ENCODE peak calls at places on chromosomes 6 and 20, in five cellular contexts. L, A, J, C and K are unnamed samples. For H3K4me1, the result is how much of the 10 kb centered on the place peaks cover.

GRCh38 chr6:33204165-33204414 is 365 bp upstream of the HSD17B8 start:
- DNase-seq in L (no peak), A (no peak), J (no peak), C (no peak), K (no peak)

GRCh38 chr6:28522594-28523557 is 2.8 kb upstream of the GPX5 start:
- DNase-seq in L (no peak), A (no peak), J (no peak), C (no peak), K (no peak)

GRCh38 chr6:128557086-128557485 is 36.7 kb upstream of the PTPRK start:
- DNase-seq in L (no peak), A (no peak), J (no peak), C (no peak), K (no peak)

GRCh38 chr6:107620736-107621135 is 130.8 kb downstream of the SOBP start:
- DNase-seq in L (no peak), A (no peak), J (no peak), C (no peak), K (no peak)

GRCh38 chr6:89777455-89777854 is 42.1 kb downstream of the MDN1 start:
- DNase-seq in L (no peak), A (no peak), J (no peak), C (no peak), K (no peak)

GRCh38 chr6:103002282-103002681 is 1608.8 kb downstream of the GRIK2 start:
- DNase-seq in L (no peak), A (no peak), J (no peak), C (no peak), K (no peak)

GRCh38 chr6:132736239-132736638 is 21.5 kb downstream of the VNN2 start:
- DNase-seq in L (no peak), A (no peak), J (no peak), C (peak), K (no peak)

GRCh38 chr20:44429017-44429339 is 46.7 kb upstream of the TTPAL start:
- DNase-seq in L (no peak), A (no peak), J (no peak), C (no peak), K (no peak)

GRCh38 chr6:137903933-137904821 is 37.1 kb downstream of the TNFAIP3 start:
- DNase-seq in L (no peak), A (no peak), J (no peak), C (peak), K (peak)

GRCh38 chr6:96391776-96392175 is 129.8 kb upstream of the UFL1 start:
- DNase-seq in L (no peak), A (peak), J (no peak), C (no peak), K (no peak)

GRCh38 chr6:148309301-148309700 is 33.3 kb upstream of the SASH1 start:
- DNase-seq in L (no peak), A (no peak), J (no peak), C (no peak), K (no peak)

GRCh38 chr6:68826501-68826900 is 191.4 kb downstream of the ADGRB3 start:
- DNase-seq in L (no peak), A (no peak), J (no peak), C (no peak), K (no peak)

GRCh38 chr6:168943231-168943905 is 310.3 kb downstream of the THBS2 start:
- DNase-seq in L (no peak), A (peak), J (no peak), C (no peak), K (no peak)
- H3K4me1 ChIP-seq in L (under half), A (under half), J (under half), C (under half), K (under half)

DNA sequence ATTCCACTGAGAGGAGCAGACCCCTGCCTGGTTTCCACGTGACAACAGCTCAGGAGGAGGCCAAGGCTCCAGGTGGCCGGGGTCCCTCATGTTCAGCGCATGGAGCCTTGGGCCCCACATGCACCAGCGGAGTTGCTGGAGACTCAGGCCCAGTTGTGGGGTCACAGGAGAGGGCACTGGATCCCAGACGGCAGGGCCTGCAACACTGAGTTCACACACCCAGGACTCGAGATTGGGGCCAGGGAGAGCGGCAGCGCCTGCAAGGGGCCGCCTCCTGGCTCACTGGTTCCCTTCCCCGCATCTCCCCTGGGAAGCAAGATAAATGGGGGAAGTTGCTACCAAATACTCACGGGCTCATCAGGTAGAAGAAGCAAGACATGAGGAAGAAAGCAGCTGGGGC is 348.1 kb downstream of the ZFAND3 start:
- DNase-seq in L (no peak), A (no peak), J (no peak), C (no peak), K (no peak)
- TF ChIP-seq CTCF in L (no peak), A (no peak), J (no peak), C (no peak), K (no peak)

GRCh38 chr6:98841589-98842488 is 7.5 kb downstream of the POU3F2 start:
- DNase-seq in L (no peak), A (no peak), J (no peak), C (no peak), K (no peak)
- H3K4me3 ChIP-seq in L (no peak), A (no peak), J (no peak), C (no peak), K (no peak)

GRCh38 chr6:15366879-15367278 is 121.0 kb downstream of the JARID2 start:
- DNase-seq in L (no peak), A (no peak), J (no peak), C (no peak), K (no peak)
- H3K4me1 ChIP-seq in L (under half), A (under half), J (under half), C (under half), K (under half)

GRCh38 chr6:69914015-69914485 is 47.7 kb downstream of the COL19A1 start:
- DNase-seq in L (no peak), A (no peak), J (no peak), C (no peak), K (no peak)
- TF ChIP-seq CTCF in L (no peak), A (no peak), J (no peak), C (no peak), K (peak)

GRCh38 chr20:36791862-36792261 is 18.3 kb upstream of the DSN1 start:
- DNase-seq in L (no peak), A (no peak), J (no peak), C (no peak), K (no peak)

GRCh38 chr20:36794116-36794474 is 20.5 kb upstream of the DSN1 start:
- DNase-seq in L (no peak), A (no peak), J (no peak), C (no peak), K (no peak)

GRCh38 chr20:36795691-36796090 is 22.1 kb upstream of the DSN1 start:
- DNase-seq in L (no peak), A (no peak), J (no peak), C (no peak), K (no peak)

GRCh38 chr20:36792422-36792821 is 18.9 kb upstream of the DSN1 start:
- DNase-seq in L (no peak), A (peak), J (peak), C (peak), K (peak)

GRCh38 chr20:36793294-36794115 is 19.9 kb upstream of the DSN1 start:
- DNase-seq in L (no peak), A (no peak), J (no peak), C (no peak), K (no peak)
- H3K4me3 ChIP-seq in L (no peak), A (no peak), J (no peak), C (no peak), K (no peak)

DNA sequence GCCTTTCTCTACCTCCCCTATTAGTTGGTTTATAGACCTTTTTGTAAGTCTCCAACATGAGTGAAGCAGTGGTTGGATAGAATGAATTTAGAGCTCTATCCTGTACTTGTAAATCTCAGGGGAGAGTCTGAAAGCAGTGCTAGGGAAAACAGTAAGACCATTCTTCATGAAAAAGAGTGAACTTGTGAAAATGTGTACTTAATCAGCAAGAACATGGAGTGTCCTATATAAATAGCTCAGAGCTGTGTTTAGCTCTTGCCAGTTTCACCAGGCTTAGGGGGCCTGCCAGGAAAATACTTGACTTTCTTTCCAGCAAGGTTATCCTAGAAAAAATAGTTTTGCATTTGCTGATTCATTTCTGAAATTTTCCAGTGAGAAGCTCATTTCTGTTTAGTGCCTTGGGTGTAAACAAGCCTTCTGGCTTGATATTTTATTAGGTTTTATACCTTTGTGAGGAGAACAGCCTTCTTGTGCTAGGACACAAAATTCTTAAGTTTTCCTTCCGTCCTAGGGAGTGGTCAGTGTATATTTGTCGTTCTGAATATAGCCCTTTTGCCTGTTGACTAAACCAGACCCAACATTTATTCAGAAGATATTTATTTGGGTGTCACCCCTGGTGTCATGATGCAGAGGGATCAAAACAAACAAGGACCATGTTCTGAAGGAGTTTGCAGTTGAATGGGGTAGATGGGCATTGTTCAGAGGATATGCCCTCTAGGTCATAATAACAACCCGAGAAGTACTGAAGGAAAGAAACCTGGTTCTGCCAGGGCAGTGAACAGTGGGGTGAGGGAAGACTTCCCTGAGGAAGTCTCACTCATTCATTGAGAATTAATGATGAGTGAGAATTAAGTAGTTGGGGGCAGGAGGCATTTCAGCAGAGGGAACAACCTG is 7.6 kb downstream of the ARFGEF2 start:
- DNase-seq in L (no peak), A (no peak), J (no peak), C (no peak), K (no peak)
- H3K4me1 ChIP-seq in L (under half), A (under half), J (under half), C (under half), K (under half)

GRCh38 chr6:162712694-162713093 is 14.9 kb downstream of the PRKN start:
- DNase-seq in L (no peak), A (no peak), J (no peak), C (no peak), K (no peak)
- TF ChIP-seq CTCF in L (no peak), A (no peak), J (no peak), C (no peak), K (no peak)

DNA sequence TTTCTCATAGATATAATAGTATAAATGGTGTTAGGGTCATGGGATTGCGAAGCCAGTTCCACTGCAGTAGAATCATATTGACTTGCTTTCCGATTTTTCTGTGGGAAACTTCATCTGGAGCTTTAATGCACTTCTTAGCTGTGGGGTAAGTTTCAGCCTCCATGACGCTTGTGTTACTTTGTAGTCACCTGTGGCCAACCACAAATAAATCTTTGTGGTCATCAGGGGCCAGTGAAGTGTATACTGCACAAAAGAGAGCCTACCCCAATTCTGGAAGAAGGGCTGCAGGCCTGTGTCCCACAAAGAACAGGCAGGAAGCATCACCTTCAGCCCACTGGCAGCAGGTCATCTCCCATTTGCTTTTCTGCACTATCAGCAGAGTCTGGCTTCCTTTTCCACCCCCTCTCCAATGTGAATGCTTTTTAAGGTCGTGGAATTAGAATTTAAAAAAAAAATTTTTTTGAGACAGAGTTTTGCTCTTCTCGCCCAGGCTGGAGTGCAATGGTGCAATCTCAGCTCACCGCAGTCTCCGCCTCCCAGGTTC is 32.0 kb downstream of the MTHFD1L start:
- DNase-seq in L (no peak), A (no peak), J (no peak), C (no peak), K (no peak)
- H3K4me3 ChIP-seq in L (no peak), A (no peak), J (no peak), C (no peak), K (no peak)